ENCODE peak calls at places on chromosomes 4 and X, in four cellular contexts. Y is heart right ventricle, U is neural crest cell, T is mammary epithelial cell. W is an unnamed sample.

GRCh38 chr4:83269256-83269655 is 15.3 kb downstream of the COQ2 start:
- DNase-seq in Y (no peak), U (no peak), T (no peak), W (peak)

GRCh38 chrX:120781416-120781815 is 94.2 kb downstream of the CT47B1 start:
- DNase-seq in Y (no peak), U (no peak), T (no peak), W (peak)

GRCh38 chrX:106170318-106170717 is 2.2 kb downstream of the PWWP3B start:
- DNase-seq in Y (no peak), U (no peak), T (peak), W (peak)

GRCh38 chr4:109588176-109588575 is 28.1 kb downstream of the MCUB start:
- DNase-seq in Y (no peak), U (no peak), T (no peak), W (no peak)

GRCh38 chrX:134933248-134933647 is 57.5 kb upstream of the SMIM10 start:
- DNase-seq in Y (peak), U (no peak), T (no peak), W (no peak)

GRCh38 chr4:150909116-150909515 is 106.0 kb downstream of the LRBA start:
- DNase-seq in Y (no peak), U (no peak), T (no peak), W (no peak)

GRCh38 chr4:177367336-177367735 is 57.7 kb downstream of the NEIL3 start:
- DNase-seq in Y (no peak), U (no peak), T (peak), W (peak)

GRCh38 chr4:100372432-100372831 is 145.4 kb downstream of the EMCN start:
- DNase-seq in Y (no peak), U (no peak), T (no peak), W (peak)

GRCh38 chrX:49237060-49237459 is 1.8 kb downstream of the CCDC22 start:
- DNase-seq in Y (no peak), U (no peak), T (no peak), W (no peak)

GRCh38 chr4:80713409-80713808 is 317.1 kb upstream of the BMP3 start:
- DNase-seq in Y (no peak), U (no peak), T (no peak), W (no peak)

GRCh38 chr4:18815779-18816173 is 794.2 kb upstream of the LCORL start:
- DNase-seq in Y (no peak), U (no peak), T (no peak), W (no peak)
- TF ChIP-seq CTCF in Y (no peak), U (no peak), T (peak), W (no peak)

DNA sequence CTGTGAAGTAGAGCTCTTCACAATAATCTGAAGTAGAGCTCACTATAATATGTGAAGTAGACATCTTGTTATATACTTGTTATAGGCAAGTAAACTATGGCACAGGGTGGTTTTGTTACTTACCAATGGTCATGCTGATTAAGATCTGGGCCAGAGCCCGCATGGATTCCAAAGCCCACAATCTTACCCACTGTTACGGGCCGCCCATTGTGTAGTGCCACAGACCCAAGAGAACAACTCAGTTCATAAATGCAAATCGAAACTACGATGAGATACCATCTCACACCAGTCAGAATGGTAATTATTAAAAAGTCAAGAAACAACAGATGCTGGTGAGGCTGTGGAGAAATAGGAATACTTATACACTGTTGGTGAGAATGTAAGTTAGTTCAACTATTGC is 46.9 kb upstream of the CT47C1 start:
- DNase-seq in Y (no peak), U (no peak), T (no peak), W (no peak)
- TF ChIP-seq CTCF in Y (no peak), U (no peak), T (no peak), W (no peak)

GRCh38 chrX:10401239-10401638 is 219.1 kb downstream of the MID1 start:
- DNase-seq in Y (no peak), U (no peak), T (no peak), W (no peak)
- TF ChIP-seq CTCF in Y (no peak), U (no peak), T (peak), W (no peak)

GRCh38 chrX:53544936-53545335 is 110.8 kb upstream of the HSD17B10 start:
- DNase-seq in Y (no peak), U (no peak), T (no peak), W (no peak)
- TF ChIP-seq CTCF in Y (no peak), U (no peak), T (no peak), W (no peak)

GRCh38 chrX:55489315-55490009 is at the start of gene USP51:
- DNase-seq in Y (peak), U (peak), T (no peak), W (peak)
- TF ChIP-seq CTCF in Y (no peak), U (peak), T (no peak), W (no peak)

GRCh38 chr4:152351080-152351479 is 184.8 kb downstream of the FBXW7 start:
- DNase-seq in Y (no peak), U (no peak), T (no peak), W (no peak)

GRCh38 chr4:152352215-152352614 is 183.7 kb downstream of the FBXW7 start:
- DNase-seq in Y (no peak), U (no peak), T (no peak), W (no peak)

GRCh38 chr4:152352645-152353116 is 183.2 kb downstream of the FBXW7 start:
- DNase-seq in Y (peak), U (peak), T (peak), W (peak)

GRCh38 chr4:152346979-152347378 is 188.9 kb downstream of the FBXW7 start:
- DNase-seq in Y (no peak), U (no peak), T (no peak), W (no peak)

DNA sequence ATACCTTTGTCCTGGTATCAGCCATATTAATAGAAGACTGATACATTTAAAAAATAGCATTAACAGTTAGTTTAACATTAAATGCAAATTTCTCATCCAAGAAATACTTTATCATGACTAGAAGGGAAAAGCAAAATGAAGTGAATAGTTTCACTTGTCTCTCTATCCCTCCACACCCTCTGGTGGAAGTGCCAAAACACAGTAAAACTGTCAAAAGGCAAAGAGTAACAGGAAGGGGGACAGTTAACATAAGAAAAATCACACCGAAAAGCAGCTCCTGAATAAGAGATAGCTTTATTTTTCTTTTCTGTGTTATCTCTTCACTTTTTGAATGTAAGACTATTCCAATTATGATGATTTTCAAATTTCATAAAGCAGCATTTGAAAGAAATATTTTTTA is 187.2 kb downstream of the FBXW7 start:
- DNase-seq in Y (no peak), U (no peak), T (peak), W (peak)
- TF ChIP-seq CTCF in Y (no peak), U (peak), T (peak), W (peak)

GRCh38 chrX:109619816-109620215 is 5.2 kb downstream of the KCNE5 start:
- DNase-seq in Y (no peak), U (no peak), T (no peak), W (no peak)

GRCh38 chrX:109626637-109627036 is 1.7 kb upstream of the KCNE5 start:
- DNase-seq in Y (no peak), U (no peak), T (no peak), W (no peak)

GRCh38 chrX:109624641-109625311 is at the start of gene KCNE5:
- DNase-seq in Y (peak), U (peak), T (no peak), W (no peak)

GRCh38 chrX:109622270-109622669 is 2.7 kb downstream of the KCNE5 start:
- DNase-seq in Y (peak), U (no peak), T (no peak), W (no peak)

GRCh38 chrX:109624022-109624421 is 950 bp downstream of the KCNE5 start:
- DNase-seq in Y (peak), U (no peak), T (no peak), W (no peak)
- TF ChIP-seq CTCF in Y (no peak), U (no peak), T (no peak), W (no peak)

GRCh38 chrX:1578511-1579173 is 12.8 kb upstream of the AKAP17A start:
- DNase-seq in Y (no peak), U (no peak), T (no peak), W (no peak)

GRCh38 chrX:1582686-1583437 is 8.5 kb upstream of the AKAP17A start:
- DNase-seq in Y (no peak), U (no peak), T (peak), W (peak)

GRCh38 chrX:1577845-1578244 is 13.6 kb upstream of the AKAP17A start:
- DNase-seq in Y (no peak), U (no peak), T (no peak), W (no peak)

GRCh38 chrX:1584237-1585011 is 7.0 kb upstream of the AKAP17A start:
- DNase-seq in Y (no peak), U (no peak), T (no peak), W (no peak)

DNA sequence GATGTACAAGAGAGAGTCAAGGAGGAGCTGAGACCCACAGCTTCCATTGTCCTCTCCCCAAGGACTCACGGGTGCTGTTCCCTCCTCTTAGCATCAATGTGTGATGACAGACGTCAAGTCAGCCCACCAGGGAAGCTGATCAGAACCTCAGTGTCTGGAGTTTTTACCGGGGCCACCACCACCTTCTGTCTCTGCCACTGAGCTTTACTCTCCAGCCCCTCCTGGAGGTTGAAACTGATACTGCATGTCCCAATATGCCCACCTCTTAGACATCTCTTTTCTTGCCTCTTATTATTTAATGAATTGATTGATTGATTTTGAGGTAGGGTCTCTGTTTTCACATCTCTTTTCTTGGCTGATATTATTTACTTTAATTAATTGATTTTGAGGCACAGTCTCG is 10.3 kb upstream of the AKAP17A start:
- DNase-seq in Y (no peak), U (peak), T (peak), W (peak)
- TF ChIP-seq CTCF in Y (peak), U (peak), T (peak), W (peak)

W was measured in fibroblast of pulmonary artery.